ENCODE peak calls at places on chromosomes 3 and 15, in seven cellular contexts. I is ascending aorta; Q is uterus; K is dorsolateral prefrontal cortex; L is tibial nerve; G is testis; J is CD8-positive, alpha-beta T cell. B is an unnamed sample. For H3K27me3, the result is how much of the 10 kb centered on the place peaks cover.

GRCh38 chr3:13607821-13608620 is 59.1 kb downstream of the FBLN2 start:
- DNase-seq in I (no peak), Q (no peak), K (peak), L (no peak), G (no peak), J (no peak), B (no peak)

GRCh38 chr3:38598791-38599190 is 50.7 kb downstream of the SCN5A start:
- DNase-seq in I (no peak), Q (no peak), K (no peak), L (no peak), G (no peak), J (no peak), B (no peak)

GRCh38 chr3:138426211-138426610 is 8.2 kb upstream of the ESYT3 start:
- DNase-seq in I (no peak), Q (no peak), K (no peak), L (no peak), G (no peak), J (no peak), B (no peak)

GRCh38 chr3:94822298-94822697 is 759.4 kb downstream of the NSUN3 start:
- DNase-seq in I (no peak), Q (no peak), K (no peak), L (no peak), G (no peak), J (no peak), B (no peak)

GRCh38 chr3:129845956-129846355 is 47.6 kb downstream of the TMCC1 start:
- DNase-seq in I (no peak), Q (no peak), K (no peak), L (no peak), G (no peak), J (no peak), B (no peak)

GRCh38 chr3:64082411-64082810 is 59.1 kb upstream of the PSMD6 start:
- DNase-seq in I (no peak), Q (no peak), K (no peak), L (no peak), G (no peak), J (no peak), B (no peak)

GRCh38 chr15:65082303-65082958 is 5.9 kb downstream of the KBTBD13 start:
- DNase-seq in I (no peak), Q (no peak), K (no peak), L (no peak), G (no peak), J (no peak), B (no peak)

GRCh38 chr15:97012986-97013385 is 682.5 kb downstream of the NR2F2 start:
- DNase-seq in I (no peak), Q (no peak), K (no peak), L (no peak), G (no peak), J (no peak), B (no peak)

GRCh38 chr15:57696146-57696545 is 10.4 kb upstream of the POLR2M start:
- DNase-seq in I (no peak), Q (no peak), K (no peak), L (no peak), G (no peak), J (no peak), B (no peak)

GRCh38 chr3:4776980-4777581 is 202.2 kb upstream of the BHLHE40 start:
- DNase-seq in I (no peak), Q (no peak), K (no peak), L (peak), G (no peak), J (no peak), B (no peak)

GRCh38 chr3:195897081-195897852 is 11.1 kb downstream of the TNK2 start:
- DNase-seq in I (no peak), Q (peak), K (no peak), L (no peak), G (peak), J (no peak), B (peak)

GRCh38 chr15:84811828-84812227 is 5.3 kb upstream of the ALPK3 start:
- DNase-seq in I (no peak), Q (no peak), K (no peak), L (no peak), G (no peak), J (no peak), B (no peak)

GRCh38 chr3:139416275-139416674 is 26.8 kb upstream of the COPB2 start:
- DNase-seq in I (no peak), Q (no peak), K (no peak), L (no peak), G (no peak), J (no peak), B (no peak)

GRCh38 chr3:189586941-189587687 is 44.1 kb upstream of the TP63 start:
- DNase-seq in I (no peak), Q (no peak), K (no peak), L (no peak), G (no peak), J (no peak), B (no peak)

GRCh38 chr3:114274929-114275328 is 18.9 kb upstream of the TIGIT start:
- DNase-seq in I (no peak), Q (no peak), K (no peak), L (no peak), G (no peak), J (no peak), B (no peak)

DNA sequence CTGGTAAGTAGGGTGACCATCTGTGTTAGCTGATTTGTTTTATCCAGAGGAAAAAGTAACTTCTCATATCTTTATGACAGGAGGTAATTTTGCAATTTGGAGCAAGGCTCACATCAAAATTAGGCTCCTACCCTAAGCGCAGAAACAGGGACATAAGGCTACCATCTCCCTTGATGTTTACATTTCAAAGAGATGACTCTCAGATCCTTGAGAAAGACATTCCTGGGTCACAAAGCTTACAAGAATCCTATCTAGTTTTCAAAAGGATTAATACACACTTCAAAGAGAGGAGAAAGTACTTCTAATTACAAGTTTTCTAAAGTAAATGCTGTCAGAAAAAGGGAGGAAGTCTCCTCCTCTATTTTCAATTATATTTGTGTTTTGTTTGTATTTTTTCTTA is 7.0 kb downstream of the ZPLD1 start:
- DNase-seq in I (no peak), Q (no peak), K (no peak), L (no peak), G (no peak), J (no peak), B (no peak)
- H3K27me3 ChIP-seq in I (under half), Q (under half), K (under half), L (under half), G (under half), J (under half), B (under half)

DNA sequence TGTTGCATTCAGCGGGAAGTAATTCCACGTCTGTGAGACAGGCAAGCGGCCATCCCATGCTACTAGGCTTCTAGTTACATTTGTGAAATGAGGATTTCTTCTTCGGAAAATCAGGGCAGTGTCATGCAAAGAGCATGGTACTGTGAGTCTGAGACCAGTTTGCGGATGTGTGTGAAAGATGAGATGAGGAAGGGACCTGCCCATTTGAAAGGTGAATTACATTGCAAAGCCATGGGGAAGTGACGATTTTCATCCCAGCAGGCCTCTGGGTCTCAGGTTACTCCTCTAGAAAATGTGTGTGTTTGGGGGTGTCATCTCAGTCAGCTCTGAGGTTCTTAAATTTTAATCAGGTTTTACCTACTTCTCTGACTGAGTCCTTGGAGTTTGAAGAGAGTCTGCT is 16.1 kb downstream of the TLE3 start:
- DNase-seq in I (no peak), Q (no peak), K (no peak), L (no peak), G (no peak), J (no peak), B (peak)
- H3K4me3 ChIP-seq in I (no peak), Q (no peak), K (no peak), L (no peak), G (no peak), J (no peak), B (no peak)

GRCh38 chr3:187902938-187903337 is 157.7 kb upstream of the BCL6 start:
- DNase-seq in I (no peak), Q (no peak), K (no peak), L (no peak), G (no peak), J (no peak), B (no peak)
- H3K27me3 ChIP-seq in I (under half), Q (under half), K (under half), L (under half), G (under half), J (under half), B (under half)

GRCh38 chr3:53069422-53070068 is 23.7 kb upstream of the SFMBT1 start:
- DNase-seq in I (no peak), Q (no peak), K (no peak), L (no peak), G (no peak), J (no peak), B (peak)

GRCh38 chr3:53073553-53074365 is 27.9 kb upstream of the SFMBT1 start:
- DNase-seq in I (no peak), Q (no peak), K (no peak), L (no peak), G (no peak), J (no peak), B (peak)

GRCh38 chr3:53074366-53074696 is 28.5 kb upstream of the SFMBT1 start:
- DNase-seq in I (no peak), Q (no peak), K (no peak), L (no peak), G (no peak), J (no peak), B (peak)

GRCh38 chr3:53072653-53073552 is 27.0 kb upstream of the SFMBT1 start:
- DNase-seq in I (peak), Q (peak), K (peak), L (peak), G (peak), J (peak), B (peak)

GRCh38 chr3:53071882-53072431 is 26.1 kb upstream of the SFMBT1 start:
- DNase-seq in I (no peak), Q (no peak), K (no peak), L (no peak), G (no peak), J (no peak), B (no peak)
- H3K4me3 ChIP-seq in I (peak), Q (no peak), K (no peak), L (peak), G (no peak), J (peak), B (no peak)

GRCh38 chr15:74133703-74134386 is 3.5 kb downstream of the ISLR2 start:
- DNase-seq in I (no peak), Q (no peak), K (no peak), L (no peak), G (no peak), J (no peak), B (peak)

GRCh38 chr15:74131618-74132191 is 1.3 kb downstream of the ISLR2 start:
- DNase-seq in I (no peak), Q (no peak), K (no peak), L (no peak), G (no peak), J (no peak), B (no peak)

GRCh38 chr15:74130849-74131617 is 647 bp downstream of the ISLR2 start:
- DNase-seq in I (no peak), Q (no peak), K (no peak), L (no peak), G (no peak), J (no peak), B (peak)

GRCh38 chr15:74133071-74133702 is 2.8 kb downstream of the ISLR2 start:
- DNase-seq in I (no peak), Q (no peak), K (no peak), L (no peak), G (no peak), J (no peak), B (peak)

GRCh38 chr15:74132681-74133070 is 2.3 kb downstream of the ISLR2 start:
- DNase-seq in I (no peak), Q (no peak), K (no peak), L (no peak), G (no peak), J (no peak), B (peak)
- H3K27me3 ChIP-seq in I (under half), Q (under half), K (half or more), L (under half), G (under half), J (half or more), B (half or more)

GRCh38 chr3:127762077-127762786 is 60.1 kb downstream of the MGLL start:
- DNase-seq in I (no peak), Q (no peak), K (peak), L (no peak), G (peak), J (no peak), B (no peak)
- H3K4me3 ChIP-seq in I (peak), Q (no peak), K (no peak), L (no peak), G (no peak), J (no peak), B (no peak)

GRCh38 chr3:59093521-59093920 is 43.7 kb upstream of the CFAP20DC start:
- DNase-seq in I (no peak), Q (no peak), K (no peak), L (no peak), G (no peak), J (no peak), B (no peak)

DNA sequence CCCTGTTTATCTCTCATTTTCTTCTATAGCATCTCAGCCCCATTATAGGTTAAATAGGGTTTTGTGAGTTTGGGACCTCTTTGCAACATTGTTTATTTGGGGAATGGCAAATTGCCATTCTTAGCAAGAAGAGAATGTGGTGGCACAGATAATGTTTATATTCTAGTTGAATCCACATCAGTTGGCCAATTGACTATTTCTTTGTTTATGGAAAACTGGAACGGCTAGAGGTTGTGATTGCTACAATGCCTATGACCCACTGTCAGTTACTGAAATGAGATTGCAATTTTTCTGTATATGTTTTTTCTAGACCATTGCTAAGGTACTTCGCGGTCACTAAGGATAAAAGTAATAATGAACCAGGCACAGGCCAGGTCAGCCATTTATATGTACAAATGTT is 44.6 kb upstream of the CFAP20DC start:
- DNase-seq in I (no peak), Q (no peak), K (no peak), L (no peak), G (no peak), J (no peak), B (no peak)
- H3K27me3 ChIP-seq in I (under half), Q (under half), K (under half), L (under half), G (under half), J (under half), B (under half)

DNA sequence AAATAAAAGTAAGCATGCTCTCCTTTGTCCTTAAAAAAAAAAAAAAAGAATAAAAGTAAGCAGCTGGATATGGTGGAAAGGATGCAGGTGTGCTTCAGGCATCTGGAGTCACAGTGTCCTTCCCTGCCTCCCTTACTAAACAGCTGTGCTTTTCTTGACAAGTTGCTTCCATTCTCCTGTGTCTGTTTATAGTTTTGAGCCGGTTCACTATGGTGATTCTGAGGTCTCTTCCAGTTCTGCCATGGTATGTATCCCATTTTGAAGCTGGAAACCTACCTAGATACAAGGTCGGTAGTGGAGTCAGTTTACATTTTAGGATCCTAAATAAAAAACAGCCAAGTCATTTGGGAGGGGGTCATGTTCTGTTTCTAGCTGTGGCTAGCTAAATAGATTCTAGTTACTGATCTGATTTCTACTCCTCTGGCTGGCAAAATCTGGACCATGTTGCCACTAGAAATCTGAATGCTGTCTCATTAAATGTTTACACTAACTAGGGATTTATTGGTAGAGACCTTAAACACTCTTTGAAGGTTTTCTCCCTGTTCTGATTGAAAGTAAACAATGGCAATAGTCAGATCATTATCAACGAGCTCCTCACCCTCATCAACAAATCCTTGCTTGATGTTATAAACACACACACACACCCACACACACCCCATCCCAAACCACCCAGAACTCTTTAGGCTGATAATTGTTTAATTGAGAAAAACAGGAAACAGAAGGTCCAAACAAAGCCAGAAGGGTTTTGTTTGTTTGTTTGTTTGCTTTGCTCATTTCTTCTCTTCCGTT is 7.9 kb downstream of the TNFSF10 start:
- DNase-seq in I (no peak), Q (no peak), K (no peak), L (no peak), G (no peak), J (no peak), B (no peak)
- H3K4me3 ChIP-seq in I (no peak), Q (no peak), K (no peak), L (no peak), G (no peak), J (no peak), B (no peak)

DNA sequence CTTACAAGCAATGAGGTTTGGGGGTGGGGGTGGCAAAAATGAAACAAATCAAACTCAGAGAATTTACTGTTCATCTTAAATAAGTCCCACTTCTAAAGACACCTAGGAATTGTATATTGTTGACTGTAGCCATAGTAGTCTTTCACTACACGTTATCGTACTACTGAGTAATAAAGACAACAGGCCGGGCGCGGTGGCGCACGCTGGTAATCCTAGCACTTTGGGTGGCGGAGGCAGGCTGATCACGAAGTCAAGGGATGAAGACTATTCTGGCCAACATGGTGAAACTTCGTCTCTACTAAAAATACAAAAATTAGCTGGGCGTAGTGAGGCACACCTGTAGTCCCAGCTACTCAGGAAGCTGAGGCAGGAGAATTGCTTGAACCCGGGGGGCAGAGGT is 231.6 kb downstream of the CTNNB1 start:
- DNase-seq in I (no peak), Q (no peak), K (no peak), L (no peak), G (no peak), J (no peak), B (no peak)
- H3K27me3 ChIP-seq in I (under half), Q (under half), K (under half), L (under half), G (under half), J (under half), B (under half)

DNA sequence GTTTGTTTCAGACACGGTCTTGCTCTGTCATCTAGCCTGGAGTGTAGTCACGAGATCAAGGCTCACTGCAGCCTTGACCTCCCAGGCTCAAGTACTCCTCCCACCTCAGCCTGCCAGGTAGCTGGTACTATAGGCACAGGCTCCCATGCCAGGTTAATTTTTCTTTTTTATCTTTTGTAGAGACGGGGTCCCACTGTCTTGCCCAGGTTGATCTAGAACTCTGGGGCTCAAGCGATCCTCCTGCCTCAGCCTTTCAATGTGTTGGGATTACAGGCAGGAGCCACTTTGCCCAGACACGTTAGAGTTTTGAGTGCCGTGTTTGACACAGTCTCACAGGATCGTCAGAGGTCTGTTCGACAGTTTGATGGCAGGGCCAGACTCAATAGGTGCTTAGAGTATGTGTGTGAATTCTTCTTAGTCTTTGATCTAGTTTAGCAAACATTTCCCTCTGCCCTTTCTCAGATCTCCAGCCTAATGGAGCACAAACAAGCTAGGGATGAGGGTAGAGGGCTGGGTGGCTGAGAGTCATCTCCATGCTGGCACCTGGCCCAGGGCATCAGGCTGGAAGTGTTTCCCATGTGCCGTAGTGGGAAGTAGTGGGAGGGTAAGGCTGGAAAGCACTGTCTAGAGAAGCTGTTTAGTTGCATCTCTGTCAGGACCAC is 66.1 kb upstream of the DLG1 start:
- DNase-seq in I (no peak), Q (no peak), K (peak), L (no peak), G (no peak), J (no peak), B (no peak)
- H3K4me3 ChIP-seq in I (no peak), Q (no peak), K (no peak), L (no peak), G (no peak), J (no peak), B (no peak)